ENCODE peak calls at places on chromosome 9, in nine cellular contexts. One of them, this sample, is unnamed.

GRCh38 chr9:19788614-19789271 is at the start of gene SLC24A2:
- DNase-seq in activated T-helper 1 cell treated with Interleukin-2 at 50 U/mL for 16 hours: no peak
- DNase-seq in neuronal stem cell: peak
- DNase-seq in NCI-H187 treated with DMSO at 0.1 percent for 48 hours: no peak
- DNase-seq in NCI-H460: no peak
- DNase-seq in NCI-H1092: peak
- DNase-seq in posterior vena cava: no peak
- DNase-seq in DMS153: no peak
- DNase-seq in occipital lobe: peak
- DNase-seq in this sample: no peak

GRCh38 chr9:36738318-36738975 is 165.8 kb downstream of the MELK start:
- DNase-seq in NCI-H460: no peak
- DNase-seq in NCI-H1092: no peak
- DNase-seq in posterior vena cava: peak
- DNase-seq in neuronal stem cell: no peak
- DNase-seq in NCI-H187 treated with DMSO at 0.1 percent for 48 hours: no peak
- DNase-seq in occipital lobe: no peak
- DNase-seq in activated T-helper 1 cell treated with Interleukin-2 at 50 U/mL for 16 hours: no peak
- DNase-seq in DMS153: no peak
- DNase-seq in this sample: no peak

GRCh38 chr9:136962701-136963248 is 10.7 kb downstream of the LCN12 start:
- DNase-seq in DMS153: no peak
- DNase-seq in posterior vena cava: no peak
- DNase-seq in NCI-H1092: no peak
- DNase-seq in NCI-H460: no peak
- DNase-seq in neuronal stem cell: no peak
- DNase-seq in NCI-H187 treated with DMSO at 0.1 percent for 48 hours: no peak
- DNase-seq in activated T-helper 1 cell treated with Interleukin-2 at 50 U/mL for 16 hours: no peak
- DNase-seq in occipital lobe: no peak
- DNase-seq in this sample: no peak

GRCh38 chr9:16515879-16516289 is 354.6 kb downstream of the BNC2 start:
- DNase-seq in DMS153: no peak
- DNase-seq in posterior vena cava: no peak
- DNase-seq in neuronal stem cell: no peak
- DNase-seq in activated T-helper 1 cell treated with Interleukin-2 at 50 U/mL for 16 hours: no peak
- DNase-seq in NCI-H187 treated with DMSO at 0.1 percent for 48 hours: no peak
- DNase-seq in NCI-H460: no peak
- DNase-seq in occipital lobe: no peak
- DNase-seq in NCI-H1092: no peak
- DNase-seq in this sample: no peak

GRCh38 chr9:15622596-15622995 is 69.8 kb downstream of the CCDC171 start:
- DNase-seq in NCI-H187 treated with DMSO at 0.1 percent for 48 hours: no peak
- DNase-seq in NCI-H1092: no peak
- DNase-seq in NCI-H460: no peak
- DNase-seq in posterior vena cava: no peak
- DNase-seq in occipital lobe: no peak
- DNase-seq in activated T-helper 1 cell treated with Interleukin-2 at 50 U/mL for 16 hours: no peak
- DNase-seq in DMS153: no peak
- DNase-seq in neuronal stem cell: no peak
- DNase-seq in this sample: no peak

GRCh38 chr9:133477992-133478850 is 678 bp downstream of the SLC2A6 start:
- DNase-seq in NCI-H187 treated with DMSO at 0.1 percent for 48 hours: no peak
- DNase-seq in neuronal stem cell: peak
- DNase-seq in activated T-helper 1 cell treated with Interleukin-2 at 50 U/mL for 16 hours: no peak
- DNase-seq in posterior vena cava: no peak
- DNase-seq in NCI-H460: no peak
- DNase-seq in DMS153: no peak
- DNase-seq in NCI-H1092: no peak
- DNase-seq in occipital lobe: no peak
- DNase-seq in this sample: no peak

GRCh38 chr9:94150890-94151660 is 66.8 kb downstream of the PTPDC1 start:
- DNase-seq in NCI-H460: no peak
- DNase-seq in occipital lobe: no peak
- DNase-seq in DMS153: no peak
- DNase-seq in neuronal stem cell: no peak
- DNase-seq in NCI-H1092: no peak
- DNase-seq in NCI-H187 treated with DMSO at 0.1 percent for 48 hours: no peak
- DNase-seq in activated T-helper 1 cell treated with Interleukin-2 at 50 U/mL for 16 hours: no peak
- DNase-seq in posterior vena cava: no peak
- DNase-seq in this sample: no peak

GRCh38 chr9:105901514-105902109 is 207.3 kb downstream of the TMEM38B start:
- DNase-seq in activated T-helper 1 cell treated with Interleukin-2 at 50 U/mL for 16 hours: no peak
- DNase-seq in NCI-H1092: peak
- DNase-seq in NCI-H460: peak
- DNase-seq in neuronal stem cell: peak
- DNase-seq in DMS153: peak
- DNase-seq in posterior vena cava: no peak
- DNase-seq in occipital lobe: no peak
- DNase-seq in NCI-H187 treated with DMSO at 0.1 percent for 48 hours: no peak
- DNase-seq in this sample: no peak

GRCh38 chr9:130196643-130197042 is 24.4 kb downstream of the NCS1 start:
- DNase-seq in activated T-helper 1 cell treated with Interleukin-2 at 50 U/mL for 16 hours: no peak
- DNase-seq in NCI-H1092: peak
- DNase-seq in DMS153: peak
- DNase-seq in posterior vena cava: no peak
- DNase-seq in neuronal stem cell: no peak
- DNase-seq in NCI-H187 treated with DMSO at 0.1 percent for 48 hours: no peak
- DNase-seq in NCI-H460: no peak
- DNase-seq in occipital lobe: no peak
- DNase-seq in this sample: no peak

GRCh38 chr9:107282268-107282667 is 811 bp upstream of the RAD23B start:
- DNase-seq in DMS153: no peak
- DNase-seq in NCI-H1092: no peak
- DNase-seq in NCI-H187 treated with DMSO at 0.1 percent for 48 hours: no peak
- DNase-seq in NCI-H460: no peak
- DNase-seq in posterior vena cava: no peak
- DNase-seq in activated T-helper 1 cell treated with Interleukin-2 at 50 U/mL for 16 hours: no peak
- DNase-seq in neuronal stem cell: no peak
- DNase-seq in occipital lobe: no peak
- DNase-seq in this sample: no peak

GRCh38 chr9:128923493-128923883 is 2.7 kb downstream of the PHYHD1 start:
- DNase-seq in activated T-helper 1 cell treated with Interleukin-2 at 50 U/mL for 16 hours: no peak
- DNase-seq in NCI-H1092: no peak
- DNase-seq in occipital lobe: no peak
- DNase-seq in NCI-H187 treated with DMSO at 0.1 percent for 48 hours: no peak
- DNase-seq in posterior vena cava: no peak
- DNase-seq in NCI-H460: no peak
- DNase-seq in neuronal stem cell: no peak
- DNase-seq in DMS153: no peak
- DNase-seq in this sample: no peak

GRCh38 chr9:9942764-9943424 is 669.9 kb downstream of the PTPRD start:
- DNase-seq in neuronal stem cell: peak
- DNase-seq in occipital lobe: peak
- DNase-seq in NCI-H1092: peak
- DNase-seq in NCI-H460: peak
- DNase-seq in DMS153: peak
- DNase-seq in NCI-H187 treated with DMSO at 0.1 percent for 48 hours: no peak
- DNase-seq in activated T-helper 1 cell treated with Interleukin-2 at 50 U/mL for 16 hours: peak
- DNase-seq in posterior vena cava: peak
- DNase-seq in this sample: no peak

GRCh38 chr9:68904454-68904853 is 109.5 kb downstream of the PRKACG start:
- DNase-seq in DMS153: no peak
- DNase-seq in NCI-H187 treated with DMSO at 0.1 percent for 48 hours: no peak
- DNase-seq in occipital lobe: no peak
- DNase-seq in activated T-helper 1 cell treated with Interleukin-2 at 50 U/mL for 16 hours: no peak
- DNase-seq in posterior vena cava: no peak
- DNase-seq in NCI-H1092: no peak
- DNase-seq in neuronal stem cell: no peak
- DNase-seq in NCI-H460: no peak
- DNase-seq in this sample: no peak

GRCh38 chr9:131732061-131732526 is 7.8 kb downstream of the RAPGEF1 start:
- DNase-seq in activated T-helper 1 cell treated with Interleukin-2 at 50 U/mL for 16 hours: no peak
- DNase-seq in neuronal stem cell: no peak
- DNase-seq in NCI-H187 treated with DMSO at 0.1 percent for 48 hours: peak
- DNase-seq in occipital lobe: no peak
- DNase-seq in NCI-H460: no peak
- DNase-seq in DMS153: peak
- DNase-seq in posterior vena cava: no peak
- DNase-seq in NCI-H1092: peak
- DNase-seq in this sample: no peak

GRCh38 chr9:132237481-132237880 is 75.6 kb downstream of the NTNG2 start:
- DNase-seq in DMS153: no peak
- DNase-seq in neuronal stem cell: no peak
- DNase-seq in NCI-H460: no peak
- DNase-seq in activated T-helper 1 cell treated with Interleukin-2 at 50 U/mL for 16 hours: no peak
- DNase-seq in occipital lobe: no peak
- DNase-seq in posterior vena cava: no peak
- DNase-seq in NCI-H1092: no peak
- DNase-seq in NCI-H187 treated with DMSO at 0.1 percent for 48 hours: no peak
- DNase-seq in this sample: no peak

GRCh38 chr9:89519393-89519805 is 21.5 kb upstream of the SEMA4D start:
- DNase-seq in occipital lobe: no peak
- DNase-seq in DMS153: no peak
- DNase-seq in posterior vena cava: no peak
- DNase-seq in activated T-helper 1 cell treated with Interleukin-2 at 50 U/mL for 16 hours: no peak
- DNase-seq in NCI-H187 treated with DMSO at 0.1 percent for 48 hours: no peak
- DNase-seq in neuronal stem cell: no peak
- DNase-seq in NCI-H460: no peak
- DNase-seq in NCI-H1092: no peak
- DNase-seq in this sample: no peak

GRCh38 chr9:33106372-33106771 is 29.9 kb upstream of the SMU1 start:
- DNase-seq in DMS153: no peak
- DNase-seq in NCI-H1092: no peak
- DNase-seq in NCI-H460: no peak
- DNase-seq in neuronal stem cell: no peak
- DNase-seq in NCI-H187 treated with DMSO at 0.1 percent for 48 hours: no peak
- DNase-seq in posterior vena cava: no peak
- DNase-seq in activated T-helper 1 cell treated with Interleukin-2 at 50 U/mL for 16 hours: no peak
- DNase-seq in occipital lobe: no peak
- DNase-seq in this sample: no peak

GRCh38 chr9:93486269-93486668 is 32.9 kb upstream of the FAM120AOS start:
- DNase-seq in posterior vena cava: no peak
- DNase-seq in activated T-helper 1 cell treated with Interleukin-2 at 50 U/mL for 16 hours: no peak
- DNase-seq in NCI-H460: no peak
- DNase-seq in DMS153: no peak
- DNase-seq in neuronal stem cell: no peak
- DNase-seq in NCI-H1092: no peak
- DNase-seq in occipital lobe: no peak
- DNase-seq in NCI-H187 treated with DMSO at 0.1 percent for 48 hours: no peak
- DNase-seq in this sample: no peak

GRCh38 chr9:127968046-127968445 is 12.7 kb downstream of the EEIG1 start:
- DNase-seq in NCI-H1092: no peak
- DNase-seq in posterior vena cava: no peak
- DNase-seq in NCI-H187 treated with DMSO at 0.1 percent for 48 hours: no peak
- DNase-seq in NCI-H460: no peak
- DNase-seq in occipital lobe: no peak
- DNase-seq in DMS153: no peak
- DNase-seq in neuronal stem cell: no peak
- DNase-seq in activated T-helper 1 cell treated with Interleukin-2 at 50 U/mL for 16 hours: no peak
- DNase-seq in this sample: no peak

GRCh38 chr9:130616451-130616850 is 37.1 kb downstream of the FUBP3 start:
- DNase-seq in activated T-helper 1 cell treated with Interleukin-2 at 50 U/mL for 16 hours: no peak
- DNase-seq in DMS153: no peak
- DNase-seq in NCI-H460: no peak
- DNase-seq in occipital lobe: no peak
- DNase-seq in posterior vena cava: no peak
- DNase-seq in NCI-H187 treated with DMSO at 0.1 percent for 48 hours: no peak
- DNase-seq in NCI-H1092: no peak
- DNase-seq in neuronal stem cell: no peak
- DNase-seq in this sample: no peak

GRCh38 chr9:136011703-136012496 is 50.7 kb upstream of the UBAC1 start:
- DNase-seq in activated T-helper 1 cell treated with Interleukin-2 at 50 U/mL for 16 hours: no peak
- DNase-seq in neuronal stem cell: no peak
- DNase-seq in NCI-H187 treated with DMSO at 0.1 percent for 48 hours: no peak
- DNase-seq in occipital lobe: no peak
- DNase-seq in posterior vena cava: peak
- DNase-seq in NCI-H460: no peak
- DNase-seq in NCI-H1092: no peak
- DNase-seq in DMS153: no peak
- DNase-seq in this sample: no peak

GRCh38 chr9:117704597-117704996 is 394 bp downstream of the TLR4 start:
- DNase-seq in posterior vena cava: no peak
- DNase-seq in activated T-helper 1 cell treated with Interleukin-2 at 50 U/mL for 16 hours: no peak
- DNase-seq in DMS153: peak
- DNase-seq in NCI-H1092: no peak
- DNase-seq in neuronal stem cell: no peak
- DNase-seq in NCI-H460: no peak
- DNase-seq in NCI-H187 treated with DMSO at 0.1 percent for 48 hours: no peak
- DNase-seq in occipital lobe: no peak
- DNase-seq in this sample: no peak

GRCh38 chr9:83299556-83299955 is 236.6 kb upstream of the RASEF start:
- DNase-seq in NCI-H460: peak
- DNase-seq in occipital lobe: no peak
- DNase-seq in DMS153: no peak
- DNase-seq in NCI-H1092: no peak
- DNase-seq in posterior vena cava: no peak
- DNase-seq in neuronal stem cell: no peak
- DNase-seq in NCI-H187 treated with DMSO at 0.1 percent for 48 hours: no peak
- DNase-seq in activated T-helper 1 cell treated with Interleukin-2 at 50 U/mL for 16 hours: no peak
- DNase-seq in this sample: no peak

GRCh38 chr9:4147476-4148214 is 152.2 kb downstream of the GLIS3 start:
- DNase-seq in NCI-H460: no peak
- DNase-seq in posterior vena cava: no peak
- DNase-seq in occipital lobe: no peak
- DNase-seq in DMS153: no peak
- DNase-seq in NCI-H1092: no peak
- DNase-seq in activated T-helper 1 cell treated with Interleukin-2 at 50 U/mL for 16 hours: no peak
- DNase-seq in neuronal stem cell: no peak
- DNase-seq in NCI-H187 treated with DMSO at 0.1 percent for 48 hours: no peak
- DNase-seq in this sample: no peak

GRCh38 chr9:108184941-108185340 is 670.8 kb downstream of the ACTL7B start:
- DNase-seq in activated T-helper 1 cell treated with Interleukin-2 at 50 U/mL for 16 hours: no peak
- DNase-seq in NCI-H1092: no peak
- DNase-seq in DMS153: no peak
- DNase-seq in occipital lobe: no peak
- DNase-seq in NCI-H187 treated with DMSO at 0.1 percent for 48 hours: no peak
- DNase-seq in neuronal stem cell: no peak
- DNase-seq in posterior vena cava: no peak
- DNase-seq in NCI-H460: no peak
- DNase-seq in this sample: no peak

GRCh38 chr9:108142504-108143201 is 653.1 kb upstream of the KLF4 start:
- DNase-seq in DMS153: no peak
- DNase-seq in activated T-helper 1 cell treated with Interleukin-2 at 50 U/mL for 16 hours: no peak
- DNase-seq in NCI-H460: no peak
- DNase-seq in NCI-H1092: no peak
- DNase-seq in posterior vena cava: peak
- DNase-seq in NCI-H187 treated with DMSO at 0.1 percent for 48 hours: no peak
- DNase-seq in neuronal stem cell: peak
- DNase-seq in occipital lobe: peak
- DNase-seq in this sample: no peak

GRCh38 chr9:93952784-93953491 is 2.2 kb downstream of the BARX1 start:
- DNase-seq in DMS153: no peak
- DNase-seq in occipital lobe: no peak
- DNase-seq in activated T-helper 1 cell treated with Interleukin-2 at 50 U/mL for 16 hours: no peak
- DNase-seq in neuronal stem cell: no peak
- DNase-seq in NCI-H187 treated with DMSO at 0.1 percent for 48 hours: no peak
- DNase-seq in posterior vena cava: peak
- DNase-seq in NCI-H460: no peak
- DNase-seq in NCI-H1092: no peak
- DNase-seq in this sample: peak

GRCh38 chr9:120742951-120743416 is 28.7 kb upstream of the MEGF9 start:
- DNase-seq in posterior vena cava: no peak
- DNase-seq in neuronal stem cell: no peak
- DNase-seq in activated T-helper 1 cell treated with Interleukin-2 at 50 U/mL for 16 hours: no peak
- DNase-seq in NCI-H1092: no peak
- DNase-seq in DMS153: peak
- DNase-seq in NCI-H187 treated with DMSO at 0.1 percent for 48 hours: no peak
- DNase-seq in NCI-H460: peak
- DNase-seq in occipital lobe: no peak
- DNase-seq in this sample: no peak

GRCh38 chr9:137745541-137745991 is 126.8 kb downstream of the EHMT1 start:
- DNase-seq in occipital lobe: no peak
- DNase-seq in DMS153: peak
- DNase-seq in NCI-H187 treated with DMSO at 0.1 percent for 48 hours: peak
- DNase-seq in NCI-H1092: no peak
- DNase-seq in posterior vena cava: no peak
- DNase-seq in NCI-H460: peak
- DNase-seq in neuronal stem cell: no peak
- DNase-seq in activated T-helper 1 cell treated with Interleukin-2 at 50 U/mL for 16 hours: no peak
- DNase-seq in this sample: peak